ENCODE peak calls at places on chromosomes 5 and 9, in seven cellular contexts. J, F, R, U, P, Z and L are unnamed samples.
A peak's percentile ranks its signal among the peaks of the same experiment; 100 is the strongest.

GRCh38 chr9:109475526-109475925 is 22.6 kb downstream of the PTPN3 start:
- DNase-seq in J (no peak), F (no peak), R (no peak), U (no peak), P (no peak), Z (no peak), L (no peak)

GRCh38 chr5:39919876-39920275 is 495.1 kb upstream of the DAB2 start:
- DNase-seq in J (no peak), F (no peak), R (no peak), U (no peak), P (no peak), Z (no peak), L (no peak)

GRCh38 chr9:4604678-4605095 is 57.4 kb upstream of the PLPP6 start:
- DNase-seq in J (no peak), F (peak; percentile 23), R (peak; percentile 74), U (peak; percentile 38), P (peak; percentile 56), Z (no peak), L (peak; percentile 70)

GRCh38 chr9:34171753-34172535 is 6.9 kb upstream of the UBAP1 start:
- DNase-seq in J (no peak), F (no peak), R (no peak), U (no peak), P (no peak), Z (no peak), L (peak; percentile 33)

GRCh38 chr9:15268796-15269195 is 38.2 kb downstream of the TTC39B start:
- DNase-seq in J (no peak), F (no peak), R (no peak), U (no peak), P (no peak), Z (no peak), L (no peak)

GRCh38 chr5:169663537-169663936 is 26.5 kb downstream of the DOCK2 start:
- DNase-seq in J (no peak), F (no peak), R (no peak), U (no peak), P (no peak), Z (no peak), L (no peak)

GRCh38 chr9:91316093-91316492 is 45.6 kb downstream of the AUH start:
- DNase-seq in J (no peak), F (no peak), R (no peak), U (no peak), P (no peak), Z (no peak), L (no peak)

GRCh38 chr5:156475831-156476551 is 149.0 kb downstream of the SGCD start:
- DNase-seq in J (no peak), F (peak; percentile 92), R (no peak), U (no peak), P (peak; percentile 96), Z (peak; percentile 29), L (no peak)

GRCh38 chr9:26310294-26310693 is 582.3 kb downstream of the CAAP1 start:
- DNase-seq in J (no peak), F (peak; percentile 42), R (no peak), U (no peak), P (peak; percentile 30), Z (no peak), L (no peak)

GRCh38 chr5:93360436-93361100 is 220.5 kb downstream of the NR2F1-AS1 start:
- DNase-seq in J (no peak), F (no peak), R (no peak), U (no peak), P (no peak), Z (no peak), L (no peak)

GRCh38 chr5:53965459-53965858 is 344.9 kb downstream of the ARL15 start:
- DNase-seq in J (no peak), F (peak; percentile 69), R (no peak), U (no peak), P (no peak), Z (no peak), L (no peak)

GRCh38 chr5:131774652-131775367 is 22.0 kb downstream of the FNIP1 start:
- DNase-seq in J (no peak), F (no peak), R (no peak), U (no peak), P (no peak), Z (no peak), L (no peak)

GRCh38 chr9:841371-842209 is at the start of gene DMRT1:
- DNase-seq in J (no peak), F (no peak), R (no peak), U (no peak), P (no peak), Z (no peak), L (no peak)

GRCh38 chr5:68224561-68225187 is 9.1 kb downstream of the PIK3R1 start:
- DNase-seq in J (no peak), F (peak; percentile 67), R (no peak), U (no peak), P (no peak), Z (no peak), L (no peak)

GRCh38 chr5:180375291-180375690 is 22.2 kb upstream of the GFPT2 start:
- DNase-seq in J (no peak), F (no peak), R (no peak), U (no peak), P (no peak), Z (no peak), L (no peak)

GRCh38 chr5:67154518-67155206 is 41.9 kb downstream of the CD180 start:
- DNase-seq in J (no peak), F (no peak), R (no peak), U (no peak), P (no peak), Z (no peak), L (no peak)

GRCh38 chr9:127237801-127238200 is 26.8 kb upstream of the GARNL3 start:
- DNase-seq in J (no peak), F (no peak), R (no peak), U (no peak), P (no peak), Z (no peak), L (no peak)

GRCh38 chr9:133440884-133441283 is 18.7 kb downstream of the ADAMTS13 start:
- DNase-seq in J (no peak), F (no peak), R (no peak), U (peak; percentile 30), P (no peak), Z (no peak), L (peak; percentile 85)

GRCh38 chr9:70411141-70411929 is 3.1 kb downstream of the KLF9 start:
- DNase-seq in J (peak; percentile 54), F (peak; percentile 74), R (no peak), U (peak; percentile 61), P (peak; percentile 84), Z (peak; percentile 64), L (no peak)

GRCh38 chr5:173155912-173156311 is 11.6 kb downstream of the BNIP1 start:
- DNase-seq in J (no peak), F (no peak), R (no peak), U (peak; percentile 27), P (no peak), Z (no peak), L (no peak)

GRCh38 chr5:180775624-180776023 is 27.0 kb downstream of the MGAT1 start:
- DNase-seq in J (no peak), F (no peak), R (no peak), U (no peak), P (no peak), Z (no peak), L (no peak)

GRCh38 chr9:99748251-99748650 is 73.4 kb upstream of the NR4A3 start:
- DNase-seq in J (no peak), F (no peak), R (no peak), U (no peak), P (peak; percentile 45), Z (no peak), L (no peak)

GRCh38 chr5:14568333-14568732 is 13.3 kb upstream of the OTULINL start:
- DNase-seq in J (no peak), F (no peak), R (no peak), U (no peak), P (no peak), Z (no peak), L (no peak)

DNA sequence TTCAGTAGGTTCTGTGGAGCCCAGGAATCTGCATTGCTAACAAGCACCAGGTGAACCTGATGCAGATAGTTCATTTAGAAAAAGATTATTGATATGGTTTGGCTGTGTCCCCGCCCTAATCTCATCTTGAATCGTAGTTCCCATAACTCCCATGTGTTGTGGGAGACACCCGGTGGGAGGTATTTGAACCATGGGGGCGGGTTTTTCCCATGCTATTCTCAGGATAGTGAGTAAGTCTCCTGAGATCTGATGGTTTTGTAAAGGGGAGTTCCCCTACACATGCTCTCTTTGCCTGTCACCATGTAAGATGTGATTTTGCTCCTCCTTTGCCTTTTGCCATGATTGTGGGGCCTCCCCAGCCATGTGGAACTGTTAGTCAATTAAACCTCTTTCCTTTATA is 212.0 kb downstream of the RAB3C start:
- DNase-seq in J (no peak), F (no peak), R (no peak), U (no peak), P (no peak), Z (no peak), L (no peak)
- TF ChIP-seq CTCF in J (no peak), F (no peak), R (no peak), U (no peak), P (no peak), Z (no peak), L (no peak)

GRCh38 chr5:33470544-33470943 is 29.8 kb downstream of the TARS1 start:
- DNase-seq in J (no peak), F (peak; percentile 36), R (peak; percentile 19), U (no peak), P (peak; percentile 61), Z (no peak), L (no peak)
- TF ChIP-seq CTCF in J (peak; percentile 33), F (peak; percentile 61), R (peak; percentile 33), U (peak; percentile 65), P (peak; percentile 55), Z (peak; percentile 35), L (peak; percentile 43)

DNA sequence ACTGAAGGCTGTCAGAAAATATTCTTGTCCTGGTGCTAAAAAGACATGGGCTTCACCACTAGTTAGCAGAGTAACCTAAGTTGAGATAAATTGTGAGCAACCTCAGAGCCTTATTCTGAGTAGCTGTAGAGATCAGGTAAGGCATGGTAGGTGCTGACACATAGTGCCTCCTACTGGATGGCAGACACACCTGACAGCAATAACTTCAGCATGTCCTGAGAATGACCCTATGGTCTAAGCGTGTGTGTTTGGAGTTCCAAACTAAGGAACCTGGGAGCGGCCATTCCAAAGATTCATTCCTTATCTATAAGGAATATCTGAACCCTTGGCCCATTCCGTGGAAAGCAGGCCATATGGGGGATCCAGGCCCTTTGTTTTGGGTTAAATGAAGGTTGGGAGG is 46.0 kb downstream of the SLC28A3 start:
- DNase-seq in J (no peak), F (no peak), R (no peak), U (no peak), P (no peak), Z (no peak), L (no peak)
- TF ChIP-seq CTCF in J (no peak), F (no peak), R (no peak), U (no peak), P (no peak), Z (no peak), L (peak; percentile 46)

DNA sequence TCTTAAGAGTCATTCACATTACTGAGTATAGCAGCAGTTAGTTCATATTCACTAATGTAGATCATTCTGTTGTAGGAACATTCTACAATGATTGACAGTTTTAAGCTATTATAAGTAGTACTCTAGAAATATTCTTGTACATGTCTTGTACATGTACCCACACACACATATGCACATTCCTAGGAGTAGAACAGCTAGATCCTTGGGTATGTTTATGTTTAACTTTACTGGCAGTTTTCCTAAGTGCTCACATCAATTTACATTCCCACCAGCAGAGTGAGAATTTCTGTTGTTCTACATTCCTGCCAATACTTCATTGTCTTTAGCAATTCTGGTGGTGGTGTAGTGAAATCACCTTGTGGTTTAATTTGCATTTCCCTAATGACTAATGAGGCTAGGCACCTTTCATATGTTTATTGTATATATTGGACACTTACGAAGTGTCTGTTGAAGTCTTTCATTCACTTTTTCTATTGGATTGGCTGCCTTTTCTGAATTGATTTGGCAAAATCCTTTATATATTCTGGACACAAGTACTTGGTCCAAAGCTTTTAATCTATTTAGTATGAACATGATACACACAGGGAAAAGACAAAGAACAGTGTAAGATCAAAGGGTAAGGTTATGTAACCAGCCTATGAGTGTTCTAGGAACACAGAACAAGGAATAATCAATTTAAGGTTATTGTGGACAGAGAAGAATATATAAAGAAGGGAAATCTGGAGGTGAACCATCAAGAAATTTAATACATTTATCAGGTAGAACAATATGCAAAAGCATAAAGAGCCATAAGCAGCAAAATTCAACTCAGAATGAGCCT is 95.6 kb downstream of the MLLT3 start:
- DNase-seq in J (no peak), F (peak; percentile 59), R (no peak), U (no peak), P (peak; percentile 44), Z (no peak), L (no peak)
- TF ChIP-seq CTCF in J (no peak), F (peak; percentile 47), R (no peak), U (no peak), P (peak; percentile 32), Z (peak; percentile 15), L (no peak)